ENCODE peak calls at places on chromosomes 2 and 18, in nine cellular contexts. K, M, I, L, Z, U, G, O and J are unnamed samples.

GRCh38 chr2:24853046-24853445 is 59.8 kb downstream of the CENPO start:
- DNase-seq in K (no peak), M (no peak), I (no peak), L (no peak), Z (no peak), U (no peak), G (no peak), O (no peak), J (no peak)

GRCh38 chr2:40218679-40219078 is 233.2 kb downstream of the SLC8A1 start:
- DNase-seq in K (peak; percentile 53), M (peak; percentile 42), I (peak; percentile 50), L (no peak), Z (no peak), U (peak; percentile 44), G (no peak), O (no peak), J (no peak)

GRCh38 chr2:215436705-215437570 is 1.1 kb upstream of the FN1 start:
- DNase-seq in K (no peak), M (no peak), I (peak; percentile 49), L (peak; percentile 63), Z (peak; percentile 40), U (no peak), G (no peak), O (peak; percentile 36), J (no peak)

GRCh38 chr18:70659026-70659726 is 370.3 kb downstream of the SOCS6 start:
- DNase-seq in K (no peak), M (no peak), I (peak; percentile 17), L (no peak), Z (no peak), U (no peak), G (peak; percentile 29), O (no peak), J (no peak)

GRCh38 chr2:12050381-12050780 is 303.9 kb downstream of the LPIN1 start:
- DNase-seq in K (no peak), M (peak; percentile 6), I (no peak), L (no peak), Z (no peak), U (no peak), G (no peak), O (no peak), J (no peak)

GRCh38 chr18:21314721-21315120 is 72.7 kb downstream of the GREB1L start:
- DNase-seq in K (no peak), M (peak; percentile 40), I (no peak), L (no peak), Z (no peak), U (no peak), G (no peak), O (no peak), J (no peak)

GRCh38 chr2:81266106-81266505 is 961.6 kb upstream of the LRRTM1 start:
- DNase-seq in K (no peak), M (no peak), I (no peak), L (peak; percentile 68), Z (no peak), U (no peak), G (no peak), O (peak; percentile 74), J (no peak)

GRCh38 chr2:201807452-201807980 is 1.2 kb downstream of the CDK15 start:
- DNase-seq in K (no peak), M (no peak), I (peak; percentile 49), L (peak; percentile 9), Z (no peak), U (peak; percentile 61), G (no peak), O (peak; percentile 53), J (no peak)

GRCh38 chr2:62760555-62760954 is 55.0 kb downstream of the EHBP1 start:
- DNase-seq in K (peak; percentile 13), M (peak; percentile 46), I (no peak), L (no peak), Z (no peak), U (no peak), G (no peak), O (no peak), J (no peak)

GRCh38 chr18:28151434-28151833 is 25.5 kb downstream of the CDH2 start:
- DNase-seq in K (no peak), M (no peak), I (no peak), L (no peak), Z (no peak), U (no peak), G (no peak), O (no peak), J (no peak)

GRCh38 chr18:28150925-28151324 is 26.0 kb downstream of the CDH2 start:
- DNase-seq in K (no peak), M (no peak), I (no peak), L (no peak), Z (no peak), U (no peak), G (no peak), O (peak; percentile 55), J (no peak)

GRCh38 chr18:28149810-28150420 is 27.0 kb downstream of the CDH2 start:
- DNase-seq in K (no peak), M (no peak), I (no peak), L (no peak), Z (no peak), U (no peak), G (no peak), O (no peak), J (no peak)

GRCh38 chr18:28153485-28154065 is 23.4 kb downstream of the CDH2 start:
- DNase-seq in K (no peak), M (no peak), I (no peak), L (no peak), Z (no peak), U (no peak), G (no peak), O (no peak), J (no peak)

DNA sequence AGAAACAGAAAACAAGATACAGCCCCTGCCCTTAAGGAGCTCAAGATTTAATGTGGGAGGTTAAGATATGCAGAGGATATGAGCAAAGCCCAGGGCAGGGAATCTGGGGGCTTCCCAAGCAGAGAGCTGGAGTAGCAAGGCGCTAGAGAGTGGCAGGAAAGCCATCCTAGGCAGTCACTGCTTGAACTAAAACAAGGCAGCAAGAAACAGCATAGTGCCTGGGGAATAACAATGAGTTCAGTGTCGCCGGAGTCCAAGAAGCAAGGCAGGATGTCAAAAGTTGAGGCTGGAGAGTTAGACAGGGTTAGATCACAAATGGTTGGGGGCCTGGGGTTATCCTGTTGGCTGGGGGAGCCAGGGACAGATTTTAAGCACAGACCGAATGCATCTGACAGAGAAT is 24.6 kb downstream of the CDH2 start:
- DNase-seq in K (no peak), M (no peak), I (no peak), L (peak; percentile 15), Z (no peak), U (no peak), G (no peak), O (peak; percentile 60), J (peak; percentile 29)
- H3K27ac ChIP-seq in K (no peak overlapping the region), M (no peak overlapping the region), I (peak overlapping the region; percentile 70), L (no peak overlapping the region), Z (peak overlapping the region; percentile 83), U (no peak overlapping the region), G (no peak overlapping the region), O (peak overlapping the region; percentile 35), J (peak overlapping the region; percentile 70)

GRCh38 chr2:160910681-160911080 is 249.5 kb upstream of the TANK start:
- DNase-seq in K (no peak), M (no peak), I (no peak), L (no peak), Z (no peak), U (no peak), G (no peak), O (no peak), J (no peak)
- H3K27ac ChIP-seq in K (no peak overlapping the region), M (no peak overlapping the region), I (no peak overlapping the region), L (no peak overlapping the region), Z (no peak overlapping the region), U (no peak overlapping the region), G (no peak overlapping the region), O (no peak overlapping the region), J (no peak overlapping the region)

GRCh38 chr2:66439291-66440010 is 4.5 kb downstream of the MEIS1 start:
- DNase-seq in K (no peak), M (no peak), I (peak; percentile 49), L (peak; percentile 73), Z (peak; percentile 60), U (peak; percentile 65), G (no peak), O (peak; percentile 67), J (no peak)

GRCh38 chr2:66440011-66440542 is 5.2 kb downstream of the MEIS1 start:
- DNase-seq in K (no peak), M (no peak), I (no peak), L (peak; percentile 30), Z (peak; percentile 40), U (peak; percentile 57), G (no peak), O (peak; percentile 34), J (peak; percentile 34)

GRCh38 chr2:66440692-66441091 is 5.8 kb downstream of the MEIS1 start:
- DNase-seq in K (no peak), M (no peak), I (no peak), L (peak; percentile 48), Z (peak; percentile 47), U (peak; percentile 61), G (no peak), O (peak; percentile 44), J (no peak)

GRCh38 chr2:66443183-66443976 is 8.5 kb downstream of the MEIS1 start:
- DNase-seq in K (no peak), M (no peak), I (no peak), L (peak; percentile 40), Z (no peak), U (no peak), G (no peak), O (no peak), J (no peak)

GRCh38 chr2:66441651-66442365 is 6.9 kb downstream of the MEIS1 start:
- DNase-seq in K (no peak), M (no peak), I (no peak), L (peak; percentile 37), Z (no peak), U (no peak), G (no peak), O (peak; percentile 25), J (no peak)
- H3K27ac ChIP-seq in K (no peak overlapping the region), M (no peak overlapping the region), I (no peak overlapping the region), L (no peak overlapping the region), Z (no peak overlapping the region), U (no peak overlapping the region), G (no peak overlapping the region), O (no peak overlapping the region), J (no peak overlapping the region)

GRCh38 chr2:105781274-105781673 is 36.6 kb downstream of the NCK2 start:
- DNase-seq in K (no peak), M (no peak), I (no peak), L (no peak), Z (no peak), U (no peak), G (no peak), O (no peak), J (no peak)
- H3K27ac ChIP-seq in K (no peak overlapping the region), M (no peak overlapping the region), I (no peak overlapping the region), L (no peak overlapping the region), Z (no peak overlapping the region), U (no peak overlapping the region), G (no peak overlapping the region), O (no peak overlapping the region), J (no peak overlapping the region)

GRCh38 chr18:45719106-45719505 is 4.9 kb upstream of the SLC14A1 start:
- DNase-seq in K (no peak), M (no peak), I (no peak), L (no peak), Z (no peak), U (no peak), G (no peak), O (no peak), J (no peak)
- H3K27ac ChIP-seq in K (no peak overlapping the region), M (no peak overlapping the region), I (no peak overlapping the region), L (no peak overlapping the region), Z (no peak overlapping the region), U (no peak overlapping the region), G (no peak overlapping the region), O (no peak overlapping the region), J (no peak overlapping the region)

GRCh38 chr2:227862227-227862740 is 9.1 kb upstream of the DAW1 start:
- DNase-seq in K (peak; percentile 69), M (peak; percentile 36), I (no peak), L (peak; percentile 72), Z (no peak), U (no peak), G (no peak), O (peak; percentile 62), J (no peak)
- H3K27ac ChIP-seq in K (no peak overlapping the region), M (peak overlapping the region; percentile 69), I (no peak overlapping the region), L (no peak overlapping the region), Z (no peak overlapping the region), U (no peak overlapping the region), G (no peak overlapping the region), O (no peak overlapping the region), J (no peak overlapping the region)